ENCODE peak calls at places on chromosomes 12 and 14, in ten cellular contexts. C, I, U, K, H, B, R, F, Z and W are unnamed samples.

GRCh38 chr12:103647267-103647666 is 60.2 kb downstream of the STAB2 start:
- DNase-seq in Z (no peak), H (no peak), C (no peak), B (no peak), R (no peak), K (peak; percentile 78), I (no peak), F (no peak), U (no peak), W (peak; percentile 29)

GRCh38 chr14:90400904-90401561 is 4.2 kb downstream of the CALM1 start:
- DNase-seq in R (peak; percentile 4), B (no peak), F (no peak), U (no peak), H (no peak), K (no peak), I (no peak), C (no peak), Z (no peak), W (no peak)

GRCh38 chr12:116955382-116956021 is 44.8 kb downstream of the FBXW8 start:
- DNase-seq in I (no peak), C (no peak), K (no peak), U (no peak), F (no peak), B (no peak), Z (peak; percentile 15), R (no peak), H (no peak), W (no peak)

GRCh38 chr14:39266589-39266870 is 32.8 kb downstream of the MIA2 start:
- DNase-seq in K (no peak), U (peak; percentile 66), I (peak; percentile 63), H (peak; percentile 62), F (no peak), R (no peak), C (peak; percentile 49), B (no peak), Z (no peak), W (no peak)

GRCh38 chr12:49200882-49201594 is 12.2 kb upstream of the TUBA1A start:
- DNase-seq in Z (no peak), U (no peak), I (no peak), B (no peak), F (no peak), R (no peak), H (no peak), K (no peak), C (no peak), W (no peak)

GRCh38 chr12:27331299-27331926 is 1.2 kb upstream of the BMAL2 start:
- DNase-seq in R (no peak), K (peak; percentile 88), B (no peak), H (no peak), Z (no peak), I (no peak), F (no peak), U (no peak), C (no peak), W (no peak)

GRCh38 chr14:76958975-76959710 is 69.4 kb downstream of the IRF2BPL start:
- DNase-seq in H (no peak), F (no peak), R (no peak), B (no peak), U (no peak), K (no peak), I (peak; percentile 68), Z (peak; percentile 77), C (no peak), W (no peak)

GRCh38 chr14:77053046-77053841 is 24.7 kb upstream of the IRF2BPL start:
- DNase-seq in U (peak; percentile 40), C (peak; percentile 85), F (peak; percentile 31), K (no peak), I (peak; percentile 87), H (peak; percentile 85), B (peak; percentile 35), Z (peak; percentile 84), R (peak; percentile 77), W (no peak)

GRCh38 chr12:52280796-52281560 is 6.5 kb downstream of the KRT86 start:
- DNase-seq in C (no peak), R (no peak), F (no peak), Z (no peak), H (no peak), I (peak; percentile 56), B (no peak), K (peak; percentile 95), U (no peak), W (no peak)

GRCh38 chr12:10562306-10562933 is 51.0 kb downstream of the MAGOHB start:
- DNase-seq in C (no peak), I (no peak), H (peak; percentile 50), R (peak; percentile 9), F (no peak), K (peak; percentile 37), U (no peak), B (peak; percentile 29), Z (no peak), W (no peak)

GRCh38 chr14:69657961-69658360 is 46.6 kb downstream of the SUSD6 start:
- DNase-seq in U (no peak), I (no peak), B (no peak), Z (no peak), C (no peak), R (no peak), H (no peak), F (no peak), K (no peak), W (no peak)

GRCh38 chr12:11830298-11830937 is 180.9 kb downstream of the ETV6 start:
- DNase-seq in B (no peak), H (no peak), I (no peak), Z (no peak), K (no peak), R (no peak), F (no peak), U (no peak), C (no peak), W (no peak)

GRCh38 chr12:128823216-128823915 is 392 bp downstream of the SLC15A4 start:
- DNase-seq in H (peak; percentile 58), Z (peak; percentile 48), U (no peak), R (peak; percentile 7), B (no peak), K (no peak), C (peak; percentile 47), I (peak; percentile 41), F (no peak), W (no peak)

GRCh38 chr12:85823436-85824179 is 12.6 kb downstream of the RASSF9 start:
- DNase-seq in Z (no peak), H (no peak), I (no peak), C (no peak), K (peak; percentile 39), B (no peak), U (no peak), F (no peak), R (no peak), W (no peak)